ENCODE peak calls at places on chromosome 6, in seven cellular contexts. U is esophagus squamous epithelium; P is heart left ventricle; S is body of pancreas; Y is mammary epithelial cell; N is CD8-positive, alpha-beta T cell; X is PC-3. M is an unnamed sample.

GRCh38 chr6:133568970-133569889 is 319.7 kb upstream of the TCF21 start:
- DNase-seq in S (no peak), P (peak; percentile 26), Y (peak; percentile 92), N (no peak), X (peak; percentile 90), U (no peak), M (peak; percentile 88)

GRCh38 chr6:14681699-14682487 is 564.0 kb upstream of the JARID2 start:
- DNase-seq in X (no peak), S (no peak), Y (peak; percentile 24), N (no peak), U (no peak), P (no peak), M (no peak)

GRCh38 chr6:100445512-100445911 is 19.2 kb downstream of the SIM1 start:
- DNase-seq in P (no peak), N (no peak), X (no peak), U (no peak), S (no peak), Y (no peak), M (no peak)

GRCh38 chr6:36444470-36444869 is 1.7 kb downstream of the KCTD20 start:
- DNase-seq in Y (peak; percentile 56), P (no peak), N (no peak), X (no peak), S (no peak), U (no peak), M (no peak)

GRCh38 chr6:108874470-108875160 is 26.4 kb downstream of the ARMC2 start:
- DNase-seq in Y (no peak), P (no peak), S (no peak), U (no peak), N (peak; percentile 53), X (no peak), M (no peak)

GRCh38 chr6:16069222-16069621 is 59.7 kb upstream of the MYLIP start:
- DNase-seq in N (no peak), Y (no peak), P (no peak), U (no peak), S (no peak), X (no peak), M (no peak)

GRCh38 chr6:158654498-158654897 is 4.6 kb downstream of the SYTL3 start:
- DNase-seq in S (no peak), Y (peak; percentile 20), N (no peak), P (peak; percentile 91), U (peak; percentile 14), X (no peak), M (no peak)

GRCh38 chr6:62285612-62286469 is at the start of gene KHDRBS2:
- DNase-seq in U (peak; percentile 59), N (no peak), S (peak; percentile 77), X (no peak), Y (peak; percentile 2), P (peak; percentile 82), M (no peak)

GRCh38 chr6:158222066-158222465 is 53.9 kb downstream of the GTF2H5 start:
- DNase-seq in Y (no peak), U (no peak), P (no peak), X (no peak), S (no peak), N (no peak), M (no peak)

GRCh38 chr6:140858381-140858971 is 1274.2 kb upstream of the GJE1 start:
- DNase-seq in N (no peak), S (no peak), P (no peak), U (no peak), Y (peak; percentile 67), X (peak; percentile 65), M (peak; percentile 46)

GRCh38 chr6:145967549-145967948 is 3.4 kb upstream of the SHPRH start:
- DNase-seq in X (no peak), P (no peak), Y (no peak), N (no peak), U (no peak), S (no peak), M (no peak)

GRCh38 chr6:42928748-42929087 is 562 bp upstream of the CNPY3 start:
- DNase-seq in P (no peak), N (no peak), Y (no peak), X (peak; percentile 10), S (no peak), U (no peak), M (no peak)

GRCh38 chr6:136317023-136317649 is 27.5 kb upstream of the BCLAF1 start:
- DNase-seq in X (peak; percentile 75), P (no peak), Y (peak; percentile 57), U (no peak), N (peak; percentile 68), S (peak; percentile 71), M (peak; percentile 22)

GRCh38 chr6:125196613-125197012 is 43.0 kb downstream of the TPD52L1 start:
- DNase-seq in P (no peak), U (no peak), N (no peak), S (no peak), X (no peak), Y (no peak), M (no peak)
- H3K27ac ChIP-seq in P (peak overlapping the region; percentile 79), U (peak overlapping the region; percentile 87), N (no peak overlapping the region), S (peak overlapping the region; percentile 57), X (no peak overlapping the region), Y (no peak overlapping the region), M (peak overlapping the region; percentile 66)

GRCh38 chr6:163404825-163405265 is 9.7 kb upstream of the QKI start:
- DNase-seq in Y (no peak), X (no peak), U (no peak), S (no peak), P (peak; percentile 62), N (no peak), M (no peak)

GRCh38 chr6:163406830-163407229 is 7.7 kb upstream of the QKI start:
- DNase-seq in P (no peak), X (no peak), S (no peak), U (no peak), Y (no peak), N (no peak), M (no peak)

GRCh38 chr6:163408352-163408991 is 6.0 kb upstream of the QKI start:
- DNase-seq in N (no peak), S (no peak), Y (no peak), U (no peak), P (no peak), X (no peak), M (no peak)

GRCh38 chr6:163405412-163406309 is 8.9 kb upstream of the QKI start:
- DNase-seq in P (peak; percentile 86), U (no peak), S (peak; percentile 50), N (no peak), Y (no peak), X (no peak), M (no peak)

DNA sequence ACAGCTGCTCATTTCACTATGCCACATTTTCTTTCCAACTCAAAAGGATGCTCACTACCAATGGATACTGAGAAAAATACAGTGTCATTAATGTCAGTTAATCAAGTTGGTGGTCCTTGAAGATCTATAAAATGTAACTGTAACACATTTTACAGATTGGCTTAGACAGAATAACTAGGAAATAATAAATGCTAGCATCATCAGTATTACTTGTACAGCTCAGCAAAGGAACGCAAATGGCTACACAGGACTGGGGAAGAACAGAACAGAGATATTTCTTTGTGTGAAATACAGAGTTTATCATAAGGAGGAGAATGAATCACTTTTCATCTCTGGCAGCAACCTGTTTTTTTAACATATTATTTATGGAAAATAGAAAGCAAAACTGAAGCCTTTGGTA is 8.2 kb upstream of the QKI start:
- DNase-seq in Y (no peak), U (no peak), P (no peak), N (no peak), X (no peak), S (no peak), M (no peak)
- H3K27ac ChIP-seq in Y (no peak overlapping the region), U (peak overlapping the region; percentile 86), P (peak overlapping the region; percentile 85), N (peak overlapping the region; percentile 24), X (no peak overlapping the region), S (peak overlapping the region; percentile 74), M (peak overlapping the region; percentile 3)

GRCh38 chr6:106733386-106733785 is 104.0 kb downstream of the QRSL1 start:
- DNase-seq in N (no peak), P (no peak), S (no peak), U (no peak), Y (no peak), X (no peak), M (no peak)
- H3K27ac ChIP-seq in N (no peak overlapping the region), P (no peak overlapping the region), S (peak overlapping the region; percentile 94), U (no peak overlapping the region), Y (no peak overlapping the region), X (no peak overlapping the region), M (no peak overlapping the region)

GRCh38 chr6:39433630-39434029 is 111.1 kb upstream of the KCNK16 start:
- DNase-seq in P (no peak), X (no peak), Y (no peak), S (no peak), U (no peak), N (no peak), M (no peak)

GRCh38 chr6:39430968-39431523 is 108.5 kb upstream of the KCNK16 start:
- DNase-seq in X (no peak), S (no peak), P (peak; percentile 78), Y (no peak), N (no peak), U (no peak), M (no peak)

GRCh38 chr6:39432311-39433025 is 110.0 kb upstream of the KCNK16 start:
- DNase-seq in X (no peak), S (no peak), U (no peak), Y (no peak), N (no peak), P (no peak), M (no peak)

GRCh38 chr6:39428152-39428551 is 105.7 kb upstream of the KCNK16 start:
- DNase-seq in X (no peak), P (no peak), U (no peak), Y (peak; percentile 76), S (no peak), N (no peak), M (peak; percentile 64)

DNA sequence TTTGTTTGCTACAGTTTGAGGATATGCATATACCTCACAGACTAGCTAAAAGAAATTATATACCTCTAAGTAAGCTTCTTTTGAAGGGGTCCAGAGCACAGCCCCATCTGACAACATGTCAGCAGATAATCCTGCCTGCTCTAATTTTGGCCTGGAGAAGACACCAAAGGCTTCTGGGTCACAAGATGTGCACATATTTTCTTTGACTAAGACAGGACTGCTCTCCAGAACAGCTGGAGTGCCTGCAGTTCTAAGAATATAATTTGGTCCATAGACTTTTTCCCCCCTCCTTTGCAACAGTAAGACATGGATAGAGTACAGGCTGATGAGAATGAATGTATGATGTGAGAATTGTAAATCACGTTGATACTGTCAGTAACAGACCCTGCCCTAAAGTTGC is 107.9 kb upstream of the KCNK16 start:
- DNase-seq in N (no peak), P (no peak), Y (no peak), S (no peak), X (no peak), U (no peak), M (no peak)
- H3K27ac ChIP-seq in N (no peak overlapping the region), P (no peak overlapping the region), Y (no peak overlapping the region), S (no peak overlapping the region), X (no peak overlapping the region), U (peak overlapping the region; percentile 11), M (no peak overlapping the region)

GRCh38 chr6:74764486-74764885 is 441.4 kb downstream of the COL12A1 start:
- DNase-seq in Y (no peak), X (no peak), P (no peak), U (no peak), S (no peak), N (no peak), M (no peak)
- H3K27ac ChIP-seq in Y (no peak overlapping the region), X (no peak overlapping the region), P (no peak overlapping the region), U (no peak overlapping the region), S (no peak overlapping the region), N (no peak overlapping the region), M (no peak overlapping the region)

M was measured in epithelial cell of prostate.